ENCODE peak calls at places on chromosomes 4 and X, in ten cellular contexts. Y is Right ventricle myocardium inferior; M is activated naive CD4-positive, alpha-beta T cell treated with Interleukin-2 at 50 U/mL for 16 hours; H is astrocyte of the spinal cord; W is mesenchymal stem cell; P is A172; G is OCI-LY7; Q is KBM-7; F is hepatic stellate cell; A is stimulated activated CD4-positive, alpha-beta T cell treated with anti-CD3 and anti-CD28 coated beads, Interleukin-15, amount 100 ng/mL, for 48 hours. Z is an unnamed sample.

GRCh38 chr4:128320656-128321055 is 33.0 kb upstream of the PGRMC2 start:
- DNase-seq in W (no peak), Q (no peak), A (no peak), G (no peak), H (no peak), Y (no peak), P (no peak), M (no peak), F (no peak), Z (no peak)

GRCh38 chrX:19382500-19383145 is 38.9 kb downstream of the PDHA1 start:
- DNase-seq in F (peak), W (peak), P (peak), M (peak), Y (no peak), H (peak), G (peak), A (peak), Q (peak), Z (peak)

GRCh38 chrX:136619889-136620505 is 28.0 kb upstream of the CD40LG start:
- DNase-seq in G (no peak), H (no peak), F (no peak), A (peak), M (peak), W (no peak), Y (no peak), Q (peak), P (no peak), Z (no peak)

GRCh38 chrX:118495958-118496762 is 545 bp downstream of the DOCK11 start:
- DNase-seq in Y (peak), Q (peak), M (peak), P (peak), W (peak), G (peak), A (peak), H (peak), F (no peak), Z (peak)

GRCh38 chr4:158459085-158459820 is 62.4 kb upstream of the RXFP1 start:
- DNase-seq in F (no peak), W (no peak), M (no peak), A (no peak), G (no peak), Q (no peak), P (no peak), Y (no peak), H (no peak), Z (no peak)

GRCh38 chr4:118942465-118942864 is 53.8 kb downstream of the SYNPO2 start:
- DNase-seq in W (peak), M (no peak), Q (no peak), H (peak), F (no peak), A (no peak), Y (no peak), P (peak), G (no peak), Z (no peak)

GRCh38 chr4:40845136-40845910 is 95.6 kb downstream of the NSUN7 start:
- DNase-seq in Q (no peak), G (no peak), P (no peak), Y (no peak), F (no peak), A (no peak), W (no peak), H (no peak), M (no peak), Z (no peak)

GRCh38 chr4:118173956-118174355 is 139.7 kb downstream of the NDST3 start:
- DNase-seq in P (peak), H (peak), A (no peak), Q (peak), M (no peak), W (peak), Y (no peak), F (peak), G (no peak), Z (no peak)

GRCh38 chr4:168362025-168362401 is 43.5 kb upstream of the DDX60 start:
- DNase-seq in H (no peak), G (no peak), P (no peak), Y (peak), W (no peak), A (no peak), F (no peak), Q (no peak), M (no peak), Z (no peak)